ENCODE peak calls at places on chromosomes 11 and 22, in nine cellular contexts. X is neuronal stem cell; T is DMS153; I is stimulated activated CD4-positive, alpha-beta T cell treated with anti-CD3 and anti-CD28 coated beads, Interleukin-1b, Interleukin-23, amount 100 ng/mL, for 4 hours; C is AG09319; N is amniotic stem cell; Y is GM12891; M is DMS79; Z is SW480. D is an unnamed sample.

GRCh38 chr11:63567044-63567840 is 4.1 kb upstream of the PLAAT2 start:
- DNase-seq in C (peak), Z (peak), N (peak), M (peak), Y (no peak), I (no peak), T (peak), X (no peak), D (no peak)

GRCh38 chr22:45112136-45112879 is 51.4 kb upstream of the NUP50 start:
- DNase-seq in M (no peak), Y (no peak), X (no peak), C (no peak), N (no peak), T (no peak), I (no peak), Z (no peak), D (no peak)

GRCh38 chr11:128480066-128480465 is 107.3 kb downstream of the ETS1 start:
- DNase-seq in T (no peak), C (no peak), M (no peak), Z (no peak), I (no peak), Y (no peak), N (no peak), X (no peak), D (no peak)

GRCh38 chr11:93189462-93189861 is 8.3 kb downstream of the SLC36A4 start:
- DNase-seq in X (no peak), Z (no peak), C (no peak), T (no peak), N (no peak), I (no peak), Y (no peak), M (no peak), D (no peak)

GRCh38 chr11:66659785-66660184 is 17.9 kb downstream of the RBM4B start:
- DNase-seq in T (no peak), Z (no peak), I (no peak), X (no peak), Y (no peak), M (no peak), N (no peak), C (no peak), D (no peak)

GRCh38 chr11:77250881-77251640 is 50.4 kb downstream of the GDPD4 start:
- DNase-seq in M (no peak), I (no peak), Z (no peak), N (no peak), T (no peak), C (no peak), X (no peak), Y (no peak), D (no peak)

GRCh38 chr11:36719708-36720107 is 121.7 kb upstream of the RAG2 start:
- DNase-seq in N (no peak), X (no peak), Z (no peak), M (no peak), Y (no peak), C (no peak), T (no peak), I (no peak), D (no peak)

GRCh38 chr11:121577106-121577505 is 124.3 kb upstream of the SORL1-AS1 start:
- DNase-seq in T (no peak), Y (no peak), X (no peak), I (no peak), N (no peak), Z (no peak), M (no peak), C (no peak), D (no peak)

GRCh38 chr11:124717786-124718634 is 21.7 kb upstream of the NRGN start:
- DNase-seq in C (no peak), I (no peak), M (peak), Y (no peak), Z (peak), N (no peak), T (peak), X (peak), D (peak)

GRCh38 chr11:73157141-73158010 is 15.3 kb upstream of the FCHSD2 start:
- DNase-seq in T (no peak), Z (no peak), Y (no peak), N (peak), M (no peak), X (no peak), C (no peak), I (no peak), D (no peak)

GRCh38 chr11:121578216-121579063 is 125.7 kb upstream of the SORL1-AS1 start:
- DNase-seq in C (no peak), Z (no peak), I (no peak), N (no peak), X (no peak), T (no peak), M (no peak), Y (no peak), D (peak)

GRCh38 chr11:64516226-64516625 is 74.8 kb upstream of the SLC22A12 start:
- DNase-seq in X (no peak), M (no peak), N (no peak), C (no peak), T (no peak), Z (no peak), Y (no peak), I (no peak), D (no peak)

GRCh38 chr11:69280451-69280850 is 13.5 kb upstream of the MYEOV start:
- DNase-seq in X (no peak), C (no peak), N (no peak), M (no peak), Y (no peak), T (no peak), Z (peak), I (no peak), D (no peak)

GRCh38 chr22:34842630-34843029 is 223.3 kb upstream of the ISX start:
- DNase-seq in Z (no peak), N (no peak), I (no peak), X (no peak), T (no peak), M (no peak), C (no peak), Y (no peak), D (no peak)

GRCh38 chr11:102332611-102332994 is 14.4 kb upstream of the BIRC2 start:
- DNase-seq in N (no peak), C (no peak), Z (no peak), M (no peak), Y (no peak), X (no peak), T (no peak), I (no peak), D (no peak)

GRCh38 chr11:110059706-110060430 is 33.3 kb upstream of the ZC3H12C start:
- DNase-seq in X (no peak), T (no peak), Y (no peak), N (no peak), Z (no peak), M (peak), I (no peak), C (no peak), D (no peak)

GRCh38 chr11:78231962-78232459 is 43.3 kb downstream of the USP35 start:
- DNase-seq in X (no peak), C (peak), M (no peak), Y (no peak), N (no peak), T (no peak), I (no peak), Z (no peak), D (no peak)

GRCh38 chr11:12092714-12093113 is 17.7 kb upstream of the MICAL2 start:
- DNase-seq in M (peak), I (no peak), T (peak), C (no peak), N (no peak), Y (no peak), X (no peak), Z (no peak), D (peak)

GRCh38 chr11:335779-336665 is 15.4 kb upstream of the IFITM3 start:
- DNase-seq in Z (no peak), N (no peak), X (no peak), I (no peak), M (no peak), Y (no peak), C (no peak), T (no peak), D (no peak)

GRCh38 chr22:23509571-23510302 is 70.4 kb downstream of the IGLL1 start:
- DNase-seq in T (peak), Z (no peak), I (no peak), Y (no peak), N (no peak), X (no peak), M (no peak), C (no peak), D (no peak)

GRCh38 chr22:42294034-42294985 is 23.9 kb upstream of the TCF20 start:
- DNase-seq in I (no peak), Z (no peak), T (peak), C (no peak), M (no peak), Y (no peak), N (no peak), X (peak), D (peak)

GRCh38 chr11:79503028-79503427 is 62.2 kb upstream of the TENM4 start:
- DNase-seq in X (no peak), I (no peak), Z (no peak), C (no peak), T (no peak), Y (no peak), N (no peak), M (no peak), D (no peak)

GRCh38 chr11:57674251-57674650 is 6.3 kb downstream of the ZDHHC5 start:
- DNase-seq in I (no peak), M (peak), N (no peak), T (no peak), C (no peak), Y (no peak), Z (no peak), X (no peak), D (no peak)

GRCh38 chr22:45127866-45128265 is 35.9 kb upstream of the NUP50 start:
- DNase-seq in T (no peak), N (no peak), X (no peak), I (no peak), Y (no peak), C (no peak), M (no peak), Z (peak), D (no peak)

GRCh38 chr11:66337103-66337899 is 1.1 kb upstream of the RIN1 start:
- DNase-seq in M (no peak), C (no peak), I (no peak), T (no peak), N (no peak), X (no peak), Z (no peak), Y (no peak), D (no peak)

GRCh38 chr11:2912498-2912897 is 16.7 kb downstream of the PHLDA2 start:
- DNase-seq in Z (peak), C (no peak), X (no peak), N (peak), Y (no peak), I (no peak), T (no peak), M (no peak), D (no peak)

GRCh38 chr11:36493332-36493731 is 16.7 kb downstream of the TRAF6 start:
- DNase-seq in T (no peak), N (no peak), I (no peak), Z (no peak), Y (no peak), C (no peak), X (no peak), M (no peak), D (no peak)

GRCh38 chr11:2582958-2583604 is 116.7 kb downstream of the KCNQ1OT1 start:
- DNase-seq in I (no peak), X (no peak), M (no peak), Z (no peak), Y (no peak), C (no peak), T (no peak), N (no peak), D (no peak)

GRCh38 chr11:47437746-47438418 is 11.1 kb downstream of the RAPSN start:
- DNase-seq in T (no peak), Z (no peak), N (no peak), Y (no peak), M (no peak), I (no peak), C (no peak), X (no peak), D (no peak)

GRCh38 chr11:134409552-134410429 is 2.3 kb downstream of the B3GAT1 start:
- DNase-seq in N (no peak), M (no peak), Y (no peak), C (no peak), X (no peak), T (no peak), I (no peak), Z (no peak), D (no peak)

GRCh38 chr11:123702137-123702536 is 39.3 kb downstream of the ZNF202 start:
- DNase-seq in Z (no peak), M (no peak), Y (no peak), T (no peak), N (no peak), X (no peak), C (no peak), I (no peak), D (no peak)

GRCh38 chr11:34236572-34236971 is 121.2 kb downstream of the ABTB2 start:
- DNase-seq in Z (no peak), N (no peak), X (no peak), Y (no peak), M (no peak), T (no peak), C (no peak), I (no peak), D (no peak)

GRCh38 chr22:36940676-36941075 is 27.2 kb downstream of the CSF2RB start:
- DNase-seq in I (no peak), N (no peak), Y (no peak), T (no peak), C (no peak), M (no peak), Z (no peak), X (no peak), D (no peak)

GRCh38 chr11:34513674-34513995 is at the start of gene ELF5:
- DNase-seq in M (no peak), Y (no peak), T (no peak), I (no peak), Z (no peak), X (no peak), C (no peak), N (no peak), D (no peak)